ENCODE peak calls at places on chromosomes 2 and 18, in eight cellular contexts. One of them, this sample, is unnamed.

GRCh38 chr18:33579147-33579867 is 1.3 kb downstream of the ASXL3 start:
- DNase-seq in GM10248: no peak
- DNase-seq in tibial nerve: no peak
- DNase-seq in endothelial cell: no peak
- DNase-seq in body of pancreas: no peak
- DNase-seq in GM13976: no peak
- DNase-seq in adrenal gland: no peak
- DNase-seq in prostate gland: no peak
- DNase-seq in this sample: peak; percentile 6

GRCh38 chr2:37653805-37654378 is 17.6 kb downstream of the CDC42EP3 start:
- DNase-seq in GM10248: peak; percentile 45
- DNase-seq in tibial nerve: peak; percentile 24
- DNase-seq in endothelial cell: peak; percentile 30
- DNase-seq in body of pancreas: no peak
- DNase-seq in GM13976: peak; percentile 44
- DNase-seq in adrenal gland: peak; percentile 46
- DNase-seq in prostate gland: peak; percentile 30
- DNase-seq in this sample: no peak

GRCh38 chr2:36677995-36678605 is 18.4 kb upstream of the VIT start:
- DNase-seq in GM10248: no peak
- DNase-seq in tibial nerve: no peak
- DNase-seq in endothelial cell: no peak
- DNase-seq in body of pancreas: no peak
- DNase-seq in GM13976: no peak
- DNase-seq in adrenal gland: no peak
- DNase-seq in prostate gland: no peak
- DNase-seq in this sample: no peak

GRCh38 chr18:24274822-24275221 is 122.8 kb downstream of the OSBPL1A start:
- DNase-seq in GM10248: no peak
- DNase-seq in tibial nerve: no peak
- DNase-seq in endothelial cell: no peak
- DNase-seq in body of pancreas: no peak
- DNase-seq in GM13976: no peak
- DNase-seq in adrenal gland: peak; percentile 46
- DNase-seq in prostate gland: no peak
- DNase-seq in this sample: no peak

GRCh38 chr2:167544602-167545001 is 656.3 kb downstream of the XIRP2 start:
- DNase-seq in GM10248: no peak
- DNase-seq in tibial nerve: no peak
- DNase-seq in endothelial cell: no peak
- DNase-seq in body of pancreas: no peak
- DNase-seq in GM13976: no peak
- DNase-seq in adrenal gland: no peak
- DNase-seq in prostate gland: no peak
- DNase-seq in this sample: no peak

GRCh38 chr2:39050109-39050508 is 70.7 kb downstream of the SOS1 start:
- DNase-seq in GM10248: no peak
- DNase-seq in tibial nerve: no peak
- DNase-seq in endothelial cell: no peak
- DNase-seq in body of pancreas: no peak
- DNase-seq in GM13976: no peak
- DNase-seq in adrenal gland: no peak
- DNase-seq in prostate gland: no peak
- DNase-seq in this sample: no peak

GRCh38 chr2:195575879-195576391 is 81.1 kb upstream of the SLC39A10 start:
- DNase-seq in GM10248: peak; percentile 38
- DNase-seq in tibial nerve: peak; percentile 24
- DNase-seq in endothelial cell: no peak
- DNase-seq in body of pancreas: no peak
- DNase-seq in GM13976: peak; percentile 42
- DNase-seq in adrenal gland: no peak
- DNase-seq in prostate gland: no peak
- DNase-seq in this sample: no peak

GRCh38 chr2:191853843-191854242 is 7.0 kb upstream of the CAVIN2 start:
- DNase-seq in GM10248: no peak
- DNase-seq in tibial nerve: no peak
- DNase-seq in endothelial cell: no peak
- DNase-seq in body of pancreas: no peak
- DNase-seq in GM13976: no peak
- DNase-seq in adrenal gland: no peak
- DNase-seq in prostate gland: no peak
- DNase-seq in this sample: no peak

GRCh38 chr18:45839415-45840395 is 14.2 kb downstream of the SIGLEC15 start:
- DNase-seq in GM10248: no peak
- DNase-seq in tibial nerve: no peak
- DNase-seq in endothelial cell: peak; percentile 50
- DNase-seq in body of pancreas: peak; percentile 43
- DNase-seq in GM13976: no peak
- DNase-seq in adrenal gland: peak; percentile 54
- DNase-seq in prostate gland: peak; percentile 61
- DNase-seq in this sample: no peak
- TF ChIP-seq CTCF in GM10248: peak; percentile 23
- TF ChIP-seq CTCF in tibial nerve: no peak
- TF ChIP-seq CTCF in endothelial cell: peak; percentile 32
- TF ChIP-seq CTCF in body of pancreas: peak; percentile 47
- TF ChIP-seq CTCF in GM13976: no peak
- TF ChIP-seq CTCF in adrenal gland: peak; percentile 46
- TF ChIP-seq CTCF in prostate gland: peak; percentile 76
- TF ChIP-seq CTCF in this sample: peak; percentile 28

DNA sequence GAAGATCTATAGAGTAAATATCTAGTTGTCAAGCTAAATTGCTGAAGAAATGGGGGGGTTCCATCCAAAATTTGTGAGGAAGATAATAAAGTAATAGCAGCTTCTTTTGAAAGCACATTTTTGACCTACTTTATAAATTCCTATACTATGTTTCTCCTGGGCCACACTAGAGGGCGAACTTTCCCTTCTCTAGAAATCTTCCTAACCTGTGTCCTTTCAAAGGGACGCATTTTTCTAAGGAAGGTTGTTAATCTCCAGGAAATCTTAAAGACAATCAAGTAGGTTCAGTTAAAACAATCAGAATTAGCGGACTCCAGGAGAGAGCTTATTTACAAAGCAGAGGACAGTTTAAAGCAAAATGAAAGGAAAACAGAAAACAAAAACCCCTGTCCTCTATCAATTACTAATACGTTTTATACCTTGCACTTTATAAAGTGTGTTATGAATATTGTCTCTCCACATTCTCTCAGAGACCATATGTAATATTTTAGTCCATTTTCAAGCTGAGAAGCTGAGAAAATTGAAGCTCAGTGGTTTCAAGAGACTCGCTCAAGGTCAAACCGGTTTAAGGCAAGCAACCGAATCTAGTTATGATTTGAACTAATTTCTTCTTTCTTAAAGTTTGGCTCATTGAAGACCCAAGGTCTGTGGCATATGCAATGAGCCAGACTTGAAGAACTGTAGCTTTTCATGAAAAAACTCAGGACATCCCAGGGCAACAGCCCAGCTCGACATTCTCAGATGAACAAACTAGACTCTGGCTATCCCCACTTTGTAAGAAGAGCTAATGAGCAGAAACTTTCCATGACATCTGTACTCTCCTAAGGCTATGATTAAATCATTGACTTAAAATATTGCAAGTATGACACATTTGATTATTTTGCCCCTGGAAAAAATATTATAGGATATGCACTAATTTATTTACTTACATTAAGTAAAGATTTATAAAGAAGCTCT is 273.6 kb downstream of the PAX3 start:
- DNase-seq in GM10248: peak; percentile 17
- DNase-seq in tibial nerve: no peak
- DNase-seq in endothelial cell: peak; percentile 14
- DNase-seq in body of pancreas: no peak
- DNase-seq in GM13976: peak; percentile 27
- DNase-seq in adrenal gland: peak; percentile 2
- DNase-seq in prostate gland: no peak
- DNase-seq in this sample: peak; percentile 8
- TF ChIP-seq CTCF in GM10248: peak; percentile 74
- TF ChIP-seq CTCF in tibial nerve: peak; percentile 16
- TF ChIP-seq CTCF in endothelial cell: peak; percentile 55
- TF ChIP-seq CTCF in body of pancreas: peak; percentile 46
- TF ChIP-seq CTCF in GM13976: peak; percentile 57
- TF ChIP-seq CTCF in adrenal gland: peak; percentile 34
- TF ChIP-seq CTCF in prostate gland: peak; percentile 48
- TF ChIP-seq CTCF in this sample: peak; percentile 82

GRCh38 chr2:78351208-78351607 is 674.3 kb upstream of the REG3G start:
- DNase-seq in GM10248: no peak
- DNase-seq in tibial nerve: no peak
- DNase-seq in endothelial cell: no peak
- DNase-seq in body of pancreas: no peak
- DNase-seq in GM13976: no peak
- DNase-seq in adrenal gland: no peak
- DNase-seq in prostate gland: no peak
- DNase-seq in this sample: no peak
- TF ChIP-seq CTCF in GM10248: no peak
- TF ChIP-seq CTCF in tibial nerve: no peak
- TF ChIP-seq CTCF in endothelial cell: peak; percentile 45
- TF ChIP-seq CTCF in body of pancreas: no peak
- TF ChIP-seq CTCF in GM13976: no peak
- TF ChIP-seq CTCF in adrenal gland: peak; percentile 8
- TF ChIP-seq CTCF in prostate gland: no peak
- TF ChIP-seq CTCF in this sample: peak; percentile 36

GRCh38 chr2:210072922-210073509 is 70.6 kb downstream of the RPE start:
- DNase-seq in GM10248: peak; percentile 18
- DNase-seq in tibial nerve: no peak
- DNase-seq in endothelial cell: peak; percentile 9
- DNase-seq in body of pancreas: no peak
- DNase-seq in GM13976: peak; percentile 23
- DNase-seq in adrenal gland: peak; percentile 40
- DNase-seq in prostate gland: peak; percentile 8
- DNase-seq in this sample: no peak
- TF ChIP-seq CTCF in GM10248: peak; percentile 46
- TF ChIP-seq CTCF in tibial nerve: peak; percentile 47
- TF ChIP-seq CTCF in endothelial cell: peak; percentile 80
- TF ChIP-seq CTCF in body of pancreas: peak; percentile 68
- TF ChIP-seq CTCF in GM13976: peak; percentile 52
- TF ChIP-seq CTCF in adrenal gland: peak; percentile 67
- TF ChIP-seq CTCF in prostate gland: peak; percentile 65
- TF ChIP-seq CTCF in this sample: peak; percentile 58

GRCh38 chr2:143841935-143842334 is 678.0 kb downstream of the ZEB2 start:
- DNase-seq in GM10248: no peak
- DNase-seq in tibial nerve: no peak
- DNase-seq in endothelial cell: no peak
- DNase-seq in body of pancreas: no peak
- DNase-seq in GM13976: no peak
- DNase-seq in adrenal gland: no peak
- DNase-seq in prostate gland: no peak
- DNase-seq in this sample: no peak
- TF ChIP-seq CTCF in GM10248: no peak
- TF ChIP-seq CTCF in tibial nerve: no peak
- TF ChIP-seq CTCF in endothelial cell: no peak
- TF ChIP-seq CTCF in body of pancreas: no peak
- TF ChIP-seq CTCF in GM13976: no peak
- TF ChIP-seq CTCF in adrenal gland: no peak
- TF ChIP-seq CTCF in prostate gland: no peak
- TF ChIP-seq CTCF in this sample: no peak

DNA sequence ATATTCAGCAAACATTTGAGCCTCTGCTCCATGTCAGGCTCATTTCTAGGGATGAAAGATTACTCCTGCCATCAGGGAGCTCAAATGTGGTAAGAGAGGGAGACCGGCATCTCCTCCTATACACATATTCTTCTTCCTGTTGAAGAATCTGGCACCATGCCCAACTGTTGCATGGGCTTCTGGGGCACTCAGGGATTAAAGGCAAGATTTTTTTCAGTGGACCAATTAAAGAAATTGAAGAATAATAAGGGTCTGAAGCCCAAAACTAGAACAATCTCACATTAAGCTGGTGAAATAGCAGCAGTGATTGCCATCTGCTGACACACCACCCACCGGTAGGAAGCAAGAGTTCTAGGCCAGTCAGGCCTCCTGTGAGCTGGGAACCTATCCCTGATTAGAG is 145.4 kb upstream of the LYPD6 start:
- DNase-seq in GM10248: no peak
- DNase-seq in tibial nerve: peak; percentile 8
- DNase-seq in endothelial cell: no peak
- DNase-seq in body of pancreas: peak; percentile 16
- DNase-seq in GM13976: no peak
- DNase-seq in adrenal gland: no peak
- DNase-seq in prostate gland: no peak
- DNase-seq in this sample: no peak
- TF ChIP-seq CTCF in GM10248: no peak
- TF ChIP-seq CTCF in tibial nerve: no peak
- TF ChIP-seq CTCF in endothelial cell: no peak
- TF ChIP-seq CTCF in body of pancreas: no peak
- TF ChIP-seq CTCF in GM13976: no peak
- TF ChIP-seq CTCF in adrenal gland: no peak
- TF ChIP-seq CTCF in prostate gland: no peak
- TF ChIP-seq CTCF in this sample: no peak

GRCh38 chr2:218406209-218406948 is 6.7 kb downstream of the CTDSP1 start:
- DNase-seq in GM10248: peak; percentile 93
- DNase-seq in tibial nerve: peak; percentile 89
- DNase-seq in endothelial cell: peak; percentile 98
- DNase-seq in body of pancreas: peak; percentile 97
- DNase-seq in GM13976: peak; percentile 94
- DNase-seq in adrenal gland: peak; percentile 97
- DNase-seq in prostate gland: peak; percentile 96
- DNase-seq in this sample: peak; percentile 99
- TF ChIP-seq CTCF in GM10248: peak; percentile 93
- TF ChIP-seq CTCF in tibial nerve: peak; percentile 93
- TF ChIP-seq CTCF in endothelial cell: peak; percentile 43
- TF ChIP-seq CTCF in body of pancreas: peak; percentile 91
- TF ChIP-seq CTCF in GM13976: peak; percentile 97
- TF ChIP-seq CTCF in adrenal gland: peak; percentile 80
- TF ChIP-seq CTCF in prostate gland: peak; percentile 91
- TF ChIP-seq CTCF in this sample: peak; percentile 56

GRCh38 chr2:190698895-190699294 is 50.0 kb downstream of the NAB1 start:
- DNase-seq in GM10248: no peak
- DNase-seq in tibial nerve: no peak
- DNase-seq in endothelial cell: peak; percentile 37
- DNase-seq in body of pancreas: no peak
- DNase-seq in GM13976: no peak
- DNase-seq in adrenal gland: no peak
- DNase-seq in prostate gland: no peak
- DNase-seq in this sample: no peak
- TF ChIP-seq CTCF in GM10248: no peak
- TF ChIP-seq CTCF in tibial nerve: no peak
- TF ChIP-seq CTCF in endothelial cell: no peak
- TF ChIP-seq CTCF in body of pancreas: no peak
- TF ChIP-seq CTCF in GM13976: no peak
- TF ChIP-seq CTCF in adrenal gland: no peak
- TF ChIP-seq CTCF in prostate gland: no peak
- TF ChIP-seq CTCF in this sample: peak; percentile 27

DNA sequence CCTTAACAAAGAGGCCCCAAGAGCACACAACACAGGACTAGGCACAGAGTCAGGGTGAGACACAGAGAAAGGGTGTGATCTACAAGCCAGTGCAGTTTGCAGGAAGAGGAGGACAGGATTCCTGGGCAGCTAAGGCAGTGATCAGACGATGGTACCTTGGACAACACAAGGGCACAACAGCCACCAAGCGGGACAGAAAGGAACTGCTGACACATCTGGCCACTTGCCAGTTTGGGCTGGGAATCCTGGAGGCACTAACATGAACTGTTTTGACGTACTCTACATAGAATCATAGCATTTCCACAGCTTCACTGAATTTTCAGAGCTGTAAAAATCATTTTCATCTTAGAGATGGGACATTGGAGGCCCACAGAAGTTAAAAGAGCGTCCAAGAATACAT is 221.5 kb upstream of the SLC35G4 start:
- DNase-seq in GM10248: no peak
- DNase-seq in tibial nerve: peak; percentile 55
- DNase-seq in endothelial cell: no peak
- DNase-seq in body of pancreas: peak; percentile 73
- DNase-seq in GM13976: peak; percentile 34
- DNase-seq in adrenal gland: peak; percentile 89
- DNase-seq in prostate gland: no peak
- DNase-seq in this sample: no peak
- TF ChIP-seq CTCF in GM10248: peak; percentile 26
- TF ChIP-seq CTCF in tibial nerve: no peak
- TF ChIP-seq CTCF in endothelial cell: no peak
- TF ChIP-seq CTCF in body of pancreas: peak; percentile 39
- TF ChIP-seq CTCF in GM13976: no peak
- TF ChIP-seq CTCF in adrenal gland: peak; percentile 67
- TF ChIP-seq CTCF in prostate gland: no peak
- TF ChIP-seq CTCF in this sample: no peak